ENCODE peak calls at places on chromosomes 13 and 19, in seven cellular contexts. One of them, this sample, is unnamed.

GRCh38 chr19:3129112-3129511 is 6.7 kb upstream of the GNA15 start:
- DNase-seq in H9: no peak
- DNase-seq in hepatocyte: no peak
- DNase-seq in HCT116: peak
- DNase-seq in PC-3: peak
- DNase-seq in endothelial cell of umbilical vein: peak
- DNase-seq in fibroblast of lung: peak
- DNase-seq in this sample: peak

GRCh38 chr13:46389985-46390384 is 2.9 kb upstream of the RUBCNL start:
- DNase-seq in hepatocyte: no peak
- DNase-seq in PC-3: peak
- DNase-seq in endothelial cell of umbilical vein: no peak
- DNase-seq in fibroblast of lung: no peak
- DNase-seq in H9: no peak
- DNase-seq in HCT116: no peak
- DNase-seq in this sample: no peak

GRCh38 chr19:35149463-35149862 is 5.1 kb upstream of the FXYD5 start:
- DNase-seq in HCT116: no peak
- DNase-seq in endothelial cell of umbilical vein: no peak
- DNase-seq in PC-3: no peak
- DNase-seq in H9: no peak
- DNase-seq in hepatocyte: no peak
- DNase-seq in fibroblast of lung: no peak
- DNase-seq in this sample: no peak

GRCh38 chr13:45482571-45483173 is 17.9 kb downstream of the COG3 start:
- DNase-seq in hepatocyte: no peak
- DNase-seq in endothelial cell of umbilical vein: peak
- DNase-seq in fibroblast of lung: peak
- DNase-seq in HCT116: no peak
- DNase-seq in H9: no peak
- DNase-seq in PC-3: peak
- DNase-seq in this sample: peak

GRCh38 chr19:14127929-14128509 is 8.4 kb downstream of the ASF1B start:
- DNase-seq in fibroblast of lung: no peak
- DNase-seq in PC-3: no peak
- DNase-seq in hepatocyte: no peak
- DNase-seq in endothelial cell of umbilical vein: no peak
- DNase-seq in HCT116: no peak
- DNase-seq in H9: no peak
- DNase-seq in this sample: no peak

GRCh38 chr19:2461751-2462634 is 5.2 kb upstream of the LMNB2 start:
- DNase-seq in HCT116: peak
- DNase-seq in H9: peak
- DNase-seq in PC-3: peak
- DNase-seq in fibroblast of lung: peak
- DNase-seq in hepatocyte: peak
- DNase-seq in endothelial cell of umbilical vein: peak
- DNase-seq in this sample: peak

GRCh38 chr19:56671613-56671994 is at the start of gene ZNF835:
- DNase-seq in HCT116: no peak
- DNase-seq in PC-3: no peak
- DNase-seq in H9: no peak
- DNase-seq in endothelial cell of umbilical vein: no peak
- DNase-seq in hepatocyte: no peak
- DNase-seq in fibroblast of lung: peak
- DNase-seq in this sample: peak

GRCh38 chr13:113023217-113023597 is 54.2 kb downstream of the MCF2L start:
- DNase-seq in fibroblast of lung: peak
- DNase-seq in endothelial cell of umbilical vein: peak
- DNase-seq in hepatocyte: peak
- DNase-seq in H9: no peak
- DNase-seq in PC-3: no peak
- DNase-seq in HCT116: no peak
- DNase-seq in this sample: no peak

GRCh38 chr13:109500146-109500773 is 286.1 kb downstream of the IRS2 start:
- DNase-seq in endothelial cell of umbilical vein: no peak
- DNase-seq in H9: peak
- DNase-seq in hepatocyte: no peak
- DNase-seq in HCT116: no peak
- DNase-seq in PC-3: no peak
- DNase-seq in fibroblast of lung: peak
- DNase-seq in this sample: no peak

GRCh38 chr13:46134961-46135522 is 30.2 kb upstream of the CPB2 start:
- DNase-seq in H9: peak
- DNase-seq in endothelial cell of umbilical vein: no peak
- DNase-seq in fibroblast of lung: peak
- DNase-seq in hepatocyte: peak
- DNase-seq in HCT116: peak
- DNase-seq in PC-3: peak
- DNase-seq in this sample: no peak

GRCh38 chr13:94464771-94465170 is 14.7 kb downstream of the DCT start:
- DNase-seq in PC-3: no peak
- DNase-seq in H9: no peak
- DNase-seq in fibroblast of lung: peak
- DNase-seq in endothelial cell of umbilical vein: no peak
- DNase-seq in hepatocyte: no peak
- DNase-seq in HCT116: no peak
- DNase-seq in this sample: peak

GRCh38 chr13:80037505-80037888 is 303.4 kb downstream of the SPRY2 start:
- DNase-seq in hepatocyte: peak
- DNase-seq in fibroblast of lung: peak
- DNase-seq in H9: no peak
- DNase-seq in endothelial cell of umbilical vein: peak
- DNase-seq in PC-3: peak
- DNase-seq in HCT116: no peak
- DNase-seq in this sample: peak

GRCh38 chr19:51551673-51552440 is 19.2 kb upstream of the ZNF175 start:
- DNase-seq in H9: no peak
- DNase-seq in PC-3: no peak
- DNase-seq in hepatocyte: no peak
- DNase-seq in endothelial cell of umbilical vein: no peak
- DNase-seq in HCT116: no peak
- DNase-seq in fibroblast of lung: no peak
- DNase-seq in this sample: no peak

GRCh38 chr13:94063096-94063495 is 416.4 kb downstream of the DCT start:
- DNase-seq in fibroblast of lung: peak
- DNase-seq in endothelial cell of umbilical vein: no peak
- DNase-seq in H9: no peak
- DNase-seq in hepatocyte: no peak
- DNase-seq in PC-3: no peak
- DNase-seq in HCT116: no peak
- DNase-seq in this sample: peak

GRCh38 chr19:489418-490196 is 6.7 kb upstream of the MADCAM1 start:
- DNase-seq in hepatocyte: peak
- DNase-seq in PC-3: peak
- DNase-seq in HCT116: no peak
- DNase-seq in H9: peak
- DNase-seq in endothelial cell of umbilical vein: peak
- DNase-seq in fibroblast of lung: peak
- DNase-seq in this sample: peak

GRCh38 chr19:58570770-58571574 is 2.2 kb downstream of the MZF1 start:
- DNase-seq in PC-3: no peak
- DNase-seq in H9: no peak
- DNase-seq in endothelial cell of umbilical vein: no peak
- DNase-seq in hepatocyte: peak
- DNase-seq in HCT116: no peak
- DNase-seq in fibroblast of lung: no peak
- DNase-seq in this sample: no peak

GRCh38 chr19:18320865-18321728 is 1.8 kb downstream of the LSM4 start:
- DNase-seq in endothelial cell of umbilical vein: peak
- DNase-seq in HCT116: no peak
- DNase-seq in PC-3: no peak
- DNase-seq in fibroblast of lung: no peak
- DNase-seq in hepatocyte: peak
- DNase-seq in H9: no peak
- DNase-seq in this sample: no peak

GRCh38 chr19:55482967-55483671 is 1.9 kb upstream of the NAT14 start:
- DNase-seq in endothelial cell of umbilical vein: no peak
- DNase-seq in fibroblast of lung: no peak
- DNase-seq in hepatocyte: no peak
- DNase-seq in H9: no peak
- DNase-seq in PC-3: no peak
- DNase-seq in HCT116: no peak
- DNase-seq in this sample: no peak
- H2AFZ ChIP-seq in endothelial cell of umbilical vein: no peak
- H2AFZ ChIP-seq in fibroblast of lung: no peak
- H2AFZ ChIP-seq in hepatocyte: no peak
- H2AFZ ChIP-seq in H9: no peak
- H2AFZ ChIP-seq in PC-3: no peak
- H2AFZ ChIP-seq in HCT116: no peak
- H2AFZ ChIP-seq in this sample: no peak

GRCh38 chr19:41866284-41866683 is 6.2 kb downstream of the RPS19 start:
- DNase-seq in PC-3: no peak
- DNase-seq in fibroblast of lung: no peak
- DNase-seq in H9: no peak
- DNase-seq in HCT116: no peak
- DNase-seq in hepatocyte: no peak
- DNase-seq in endothelial cell of umbilical vein: no peak
- DNase-seq in this sample: no peak
- H3K4me2 ChIP-seq in PC-3: no peak
- H3K4me2 ChIP-seq in fibroblast of lung: no peak
- H3K4me2 ChIP-seq in H9: no peak
- H3K4me2 ChIP-seq in HCT116: no peak
- H3K4me2 ChIP-seq in hepatocyte: no peak
- H3K4me2 ChIP-seq in endothelial cell of umbilical vein: no peak
- H3K4me2 ChIP-seq in this sample: no peak

GRCh38 chr19:10891360-10892108 is 20.2 kb downstream of the CARM1 start:
- DNase-seq in HCT116: no peak
- DNase-seq in endothelial cell of umbilical vein: no peak
- DNase-seq in fibroblast of lung: no peak
- DNase-seq in PC-3: no peak
- DNase-seq in H9: peak
- DNase-seq in hepatocyte: peak
- DNase-seq in this sample: no peak
- H2AFZ ChIP-seq in HCT116: no peak
- H2AFZ ChIP-seq in endothelial cell of umbilical vein: no peak
- H2AFZ ChIP-seq in fibroblast of lung: no peak
- H2AFZ ChIP-seq in PC-3: no peak
- H2AFZ ChIP-seq in H9: no peak
- H2AFZ ChIP-seq in hepatocyte: no peak
- H2AFZ ChIP-seq in this sample: no peak

DNA sequence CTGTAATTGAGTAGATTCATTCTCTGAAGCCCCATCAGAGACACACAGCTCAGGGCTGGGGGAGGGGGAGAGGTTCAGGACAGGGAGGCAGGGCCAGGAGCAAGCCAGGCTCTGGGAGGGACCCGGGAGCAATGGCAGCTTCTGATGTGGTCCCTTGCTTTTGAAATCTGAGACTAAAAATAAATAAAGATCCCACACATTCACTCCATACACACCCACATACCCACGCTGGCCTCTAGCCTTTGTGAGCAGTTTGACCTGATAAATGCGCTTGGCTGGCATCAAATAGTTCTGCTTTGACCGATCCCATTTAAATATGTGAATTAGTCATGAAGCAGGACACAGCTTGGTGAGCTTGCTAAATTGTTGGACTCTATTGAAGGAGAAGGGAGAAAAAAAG is 32.9 kb downstream of the GSX1 start:
- DNase-seq in HCT116: no peak
- DNase-seq in PC-3: no peak
- DNase-seq in hepatocyte: no peak
- DNase-seq in endothelial cell of umbilical vein: no peak
- DNase-seq in fibroblast of lung: no peak
- DNase-seq in H9: no peak
- DNase-seq in this sample: no peak
- H3K4me2 ChIP-seq in HCT116: no peak
- H3K4me2 ChIP-seq in PC-3: no peak
- H3K4me2 ChIP-seq in hepatocyte: no peak
- H3K4me2 ChIP-seq in endothelial cell of umbilical vein: no peak
- H3K4me2 ChIP-seq in fibroblast of lung: no peak
- H3K4me2 ChIP-seq in H9: no peak
- H3K4me2 ChIP-seq in this sample: no peak

GRCh38 chr19:46955114-46955812 is 64.4 kb upstream of the NPAS1 start:
- DNase-seq in PC-3: peak
- DNase-seq in HCT116: no peak
- DNase-seq in H9: no peak
- DNase-seq in endothelial cell of umbilical vein: peak
- DNase-seq in hepatocyte: no peak
- DNase-seq in fibroblast of lung: peak
- DNase-seq in this sample: peak
- H2AFZ ChIP-seq in PC-3: peak
- H2AFZ ChIP-seq in HCT116: no peak
- H2AFZ ChIP-seq in H9: no peak
- H2AFZ ChIP-seq in endothelial cell of umbilical vein: peak
- H2AFZ ChIP-seq in hepatocyte: no peak
- H2AFZ ChIP-seq in fibroblast of lung: no peak
- H2AFZ ChIP-seq in this sample: no peak

GRCh38 chr19:55146078-55146647 is 2.8 kb downstream of the TNNT1 start:
- DNase-seq in HCT116: peak
- DNase-seq in PC-3: peak
- DNase-seq in endothelial cell of umbilical vein: no peak
- DNase-seq in hepatocyte: no peak
- DNase-seq in fibroblast of lung: no peak
- DNase-seq in H9: peak
- DNase-seq in this sample: peak

GRCh38 chr19:55147408-55148251 is 1.4 kb downstream of the TNNT1 start:
- DNase-seq in H9: peak
- DNase-seq in HCT116: no peak
- DNase-seq in PC-3: peak
- DNase-seq in endothelial cell of umbilical vein: no peak
- DNase-seq in fibroblast of lung: no peak
- DNase-seq in hepatocyte: no peak
- DNase-seq in this sample: no peak

GRCh38 chr19:55141696-55142095 is 7.3 kb downstream of the TNNT1 start:
- DNase-seq in H9: peak
- DNase-seq in PC-3: no peak
- DNase-seq in fibroblast of lung: no peak
- DNase-seq in endothelial cell of umbilical vein: no peak
- DNase-seq in hepatocyte: no peak
- DNase-seq in HCT116: no peak
- DNase-seq in this sample: no peak

GRCh38 chr19:55146648-55147218 is 2.3 kb downstream of the TNNT1 start:
- DNase-seq in H9: peak
- DNase-seq in hepatocyte: peak
- DNase-seq in PC-3: peak
- DNase-seq in endothelial cell of umbilical vein: no peak
- DNase-seq in HCT116: peak
- DNase-seq in fibroblast of lung: no peak
- DNase-seq in this sample: peak

GRCh38 chr19:55145241-55145640 is 3.8 kb downstream of the TNNT1 start:
- DNase-seq in H9: no peak
- DNase-seq in endothelial cell of umbilical vein: no peak
- DNase-seq in fibroblast of lung: no peak
- DNase-seq in HCT116: no peak
- DNase-seq in PC-3: no peak
- DNase-seq in hepatocyte: no peak
- DNase-seq in this sample: no peak
- H3K4me2 ChIP-seq in H9: peak
- H3K4me2 ChIP-seq in endothelial cell of umbilical vein: no peak
- H3K4me2 ChIP-seq in fibroblast of lung: no peak
- H3K4me2 ChIP-seq in HCT116: peak
- H3K4me2 ChIP-seq in PC-3: peak
- H3K4me2 ChIP-seq in hepatocyte: no peak
- H3K4me2 ChIP-seq in this sample: no peak

This sample was measured in GM23248.